ENCODE peak calls at places on chromosomes 7 and 10, in four cellular contexts. L is heart left ventricle; F is A172; I is effector memory CD4-positive, alpha-beta T cell. M is an unnamed sample.

GRCh38 chr7:23394828-23395227 is 75.5 kb downstream of the IGF2BP3 start:
- DNase-seq in L (no peak), F (no peak), I (no peak), M (no peak)

GRCh38 chr7:138630059-138630610 is 71.0 kb downstream of the SVOPL start:
- DNase-seq in L (no peak), I (no peak), F (no peak), M (no peak)

GRCh38 chr7:19098510-19098909 is 18.9 kb downstream of the TWIST1 start:
- DNase-seq in I (no peak), F (no peak), L (no peak), M (no peak)

GRCh38 chr7:44111759-44112158 is 7.6 kb downstream of the AEBP1 start:
- DNase-seq in L (no peak), F (no peak), I (no peak), M (no peak)

GRCh38 chr7:74587435-74588126 is 69.9 kb upstream of the GTF2I start:
- DNase-seq in F (peak), L (peak), I (no peak), M (peak)

GRCh38 chr7:147509859-147510542 is 1080.6 kb upstream of the C7orf33 start:
- DNase-seq in I (no peak), F (peak), L (no peak), M (no peak)

GRCh38 chr7:70795948-70796347 is 336.0 kb upstream of the GALNT17 start:
- DNase-seq in F (no peak), I (no peak), L (no peak), M (no peak)

GRCh38 chr10:26112532-26112931 is 104.0 kb upstream of the GAD2 start:
- DNase-seq in F (peak), I (no peak), L (no peak), M (no peak)

GRCh38 chr10:67836491-67836890 is 1.5 kb downstream of the DNAJC12 start:
- DNase-seq in I (no peak), F (no peak), L (no peak), M (no peak)

GRCh38 chr10:33195608-33196376 is 138.7 kb downstream of the NRP1 start:
- DNase-seq in L (no peak), F (no peak), I (no peak), M (no peak)

GRCh38 chr10:112471878-112472487 is 25.0 kb downstream of the VTI1A start:
- DNase-seq in I (no peak), F (peak), L (no peak), M (peak)

GRCh38 chr7:47677664-47678063 is 95.8 kb upstream of the TNS3 start:
- DNase-seq in I (no peak), F (peak), L (no peak), M (no peak)

GRCh38 chr10:70584941-70585544 is 17.5 kb downstream of the PRF1 start:
- DNase-seq in F (no peak), L (peak), I (no peak), M (peak)

GRCh38 chr7:2403718-2404648 is 572 bp downstream of the CHST12 start:
- DNase-seq in L (peak), I (no peak), F (peak), M (no peak)

M was measured in GDM1.